ENCODE peak calls at places on chromosomes 7 and 10, in ten cellular contexts. One of them, this sample, is unnamed.

GRCh38 chr7:55437375-55437774 is 72.2 kb downstream of the LANCL2 start:
- DNase-seq in myocyte: no peak
- DNase-seq in lower lobe of right lung: no peak
- DNase-seq in neural progenitor cell: no peak
- DNase-seq in AML-193: no peak
- DNase-seq in left colon: no peak
- DNase-seq in iPS-NIHi11: no peak
- DNase-seq in erythroblast: no peak
- DNase-seq in Calu3: no peak
- DNase-seq in stimulated activated CD8-positive, alpha-beta memory T cell treated with anti-CD3 and anti-CD28 coated beads, Interleukin-15, amount 100 ng/mL, for 4 hours: no peak
- DNase-seq in this sample: no peak

GRCh38 chr7:14931511-14932215 is 29.1 kb upstream of the DGKB start:
- DNase-seq in myocyte: peak
- DNase-seq in lower lobe of right lung: no peak
- DNase-seq in neural progenitor cell: no peak
- DNase-seq in AML-193: no peak
- DNase-seq in Calu3: no peak
- DNase-seq in left colon: no peak
- DNase-seq in stimulated activated CD8-positive, alpha-beta memory T cell treated with anti-CD3 and anti-CD28 coated beads, Interleukin-15, amount 100 ng/mL, for 4 hours: no peak
- DNase-seq in iPS-NIHi11: no peak
- DNase-seq in erythroblast: no peak
- DNase-seq in this sample: no peak

GRCh38 chr10:11141571-11142091 is 124.0 kb downstream of the CELF2 start:
- DNase-seq in neural progenitor cell: no peak
- DNase-seq in AML-193: no peak
- DNase-seq in iPS-NIHi11: no peak
- DNase-seq in erythroblast: peak
- DNase-seq in Calu3: no peak
- DNase-seq in lower lobe of right lung: no peak
- DNase-seq in myocyte: no peak
- DNase-seq in stimulated activated CD8-positive, alpha-beta memory T cell treated with anti-CD3 and anti-CD28 coated beads, Interleukin-15, amount 100 ng/mL, for 4 hours: no peak
- DNase-seq in left colon: peak
- DNase-seq in this sample: no peak

GRCh38 chr7:57876-58275 is 134.5 kb upstream of the FAM20C start:
- DNase-seq in left colon: no peak
- DNase-seq in AML-193: no peak
- DNase-seq in stimulated activated CD8-positive, alpha-beta memory T cell treated with anti-CD3 and anti-CD28 coated beads, Interleukin-15, amount 100 ng/mL, for 4 hours: no peak
- DNase-seq in Calu3: no peak
- DNase-seq in neural progenitor cell: no peak
- DNase-seq in iPS-NIHi11: no peak
- DNase-seq in myocyte: no peak
- DNase-seq in lower lobe of right lung: peak
- DNase-seq in erythroblast: no peak
- DNase-seq in this sample: no peak

GRCh38 chr7:130560972-130561371 is 69.1 kb downstream of the MEST start:
- DNase-seq in neural progenitor cell: no peak
- DNase-seq in left colon: no peak
- DNase-seq in iPS-NIHi11: peak
- DNase-seq in stimulated activated CD8-positive, alpha-beta memory T cell treated with anti-CD3 and anti-CD28 coated beads, Interleukin-15, amount 100 ng/mL, for 4 hours: no peak
- DNase-seq in myocyte: peak
- DNase-seq in erythroblast: peak
- DNase-seq in lower lobe of right lung: no peak
- DNase-seq in Calu3: peak
- DNase-seq in AML-193: peak
- DNase-seq in this sample: peak

GRCh38 chr7:86867163-86867762 is 192.2 kb downstream of the ELAPOR2 start:
- DNase-seq in left colon: no peak
- DNase-seq in AML-193: no peak
- DNase-seq in erythroblast: no peak
- DNase-seq in iPS-NIHi11: no peak
- DNase-seq in stimulated activated CD8-positive, alpha-beta memory T cell treated with anti-CD3 and anti-CD28 coated beads, Interleukin-15, amount 100 ng/mL, for 4 hours: no peak
- DNase-seq in myocyte: no peak
- DNase-seq in neural progenitor cell: peak
- DNase-seq in Calu3: no peak
- DNase-seq in lower lobe of right lung: no peak
- DNase-seq in this sample: no peak

GRCh38 chr7:97126483-97127171 is 9.1 kb downstream of the SDHAF3 start:
- DNase-seq in stimulated activated CD8-positive, alpha-beta memory T cell treated with anti-CD3 and anti-CD28 coated beads, Interleukin-15, amount 100 ng/mL, for 4 hours: no peak
- DNase-seq in left colon: no peak
- DNase-seq in erythroblast: no peak
- DNase-seq in myocyte: peak
- DNase-seq in AML-193: no peak
- DNase-seq in iPS-NIHi11: peak
- DNase-seq in lower lobe of right lung: no peak
- DNase-seq in neural progenitor cell: peak
- DNase-seq in Calu3: no peak
- DNase-seq in this sample: no peak

GRCh38 chr10:125283191-125283590 is 122.8 kb upstream of the CTBP2 start:
- DNase-seq in Calu3: no peak
- DNase-seq in lower lobe of right lung: no peak
- DNase-seq in neural progenitor cell: peak
- DNase-seq in stimulated activated CD8-positive, alpha-beta memory T cell treated with anti-CD3 and anti-CD28 coated beads, Interleukin-15, amount 100 ng/mL, for 4 hours: no peak
- DNase-seq in left colon: peak
- DNase-seq in AML-193: no peak
- DNase-seq in myocyte: no peak
- DNase-seq in iPS-NIHi11: peak
- DNase-seq in erythroblast: no peak
- DNase-seq in this sample: no peak

GRCh38 chr7:41584746-41585145 is 118.1 kb downstream of the INHBA start:
- DNase-seq in lower lobe of right lung: no peak
- DNase-seq in myocyte: no peak
- DNase-seq in left colon: no peak
- DNase-seq in AML-193: no peak
- DNase-seq in erythroblast: no peak
- DNase-seq in stimulated activated CD8-positive, alpha-beta memory T cell treated with anti-CD3 and anti-CD28 coated beads, Interleukin-15, amount 100 ng/mL, for 4 hours: no peak
- DNase-seq in Calu3: no peak
- DNase-seq in iPS-NIHi11: no peak
- DNase-seq in neural progenitor cell: no peak
- DNase-seq in this sample: no peak

GRCh38 chr10:71661942-71662341 is 57.6 kb downstream of the C10orf105 start:
- DNase-seq in left colon: no peak
- DNase-seq in myocyte: no peak
- DNase-seq in AML-193: no peak
- DNase-seq in neural progenitor cell: no peak
- DNase-seq in iPS-NIHi11: no peak
- DNase-seq in stimulated activated CD8-positive, alpha-beta memory T cell treated with anti-CD3 and anti-CD28 coated beads, Interleukin-15, amount 100 ng/mL, for 4 hours: no peak
- DNase-seq in lower lobe of right lung: no peak
- DNase-seq in erythroblast: no peak
- DNase-seq in Calu3: no peak
- DNase-seq in this sample: no peak

GRCh38 chr10:75401569-75402485 is at the start of gene ZNF503:
- DNase-seq in iPS-NIHi11: peak
- DNase-seq in Calu3: peak
- DNase-seq in stimulated activated CD8-positive, alpha-beta memory T cell treated with anti-CD3 and anti-CD28 coated beads, Interleukin-15, amount 100 ng/mL, for 4 hours: no peak
- DNase-seq in left colon: peak
- DNase-seq in neural progenitor cell: peak
- DNase-seq in myocyte: peak
- DNase-seq in erythroblast: peak
- DNase-seq in AML-193: no peak
- DNase-seq in lower lobe of right lung: peak
- DNase-seq in this sample: peak

GRCh38 chr10:112775892-112776679 is 174.0 kb upstream of the TCF7L2 start:
- DNase-seq in lower lobe of right lung: no peak
- DNase-seq in stimulated activated CD8-positive, alpha-beta memory T cell treated with anti-CD3 and anti-CD28 coated beads, Interleukin-15, amount 100 ng/mL, for 4 hours: no peak
- DNase-seq in erythroblast: no peak
- DNase-seq in AML-193: no peak
- DNase-seq in Calu3: peak
- DNase-seq in neural progenitor cell: no peak
- DNase-seq in left colon: no peak
- DNase-seq in myocyte: peak
- DNase-seq in iPS-NIHi11: no peak
- DNase-seq in this sample: no peak

GRCh38 chr10:92544296-92544695 is 29.6 kb downstream of the IDE start:
- DNase-seq in Calu3: no peak
- DNase-seq in lower lobe of right lung: no peak
- DNase-seq in iPS-NIHi11: peak
- DNase-seq in AML-193: peak
- DNase-seq in erythroblast: no peak
- DNase-seq in myocyte: peak
- DNase-seq in stimulated activated CD8-positive, alpha-beta memory T cell treated with anti-CD3 and anti-CD28 coated beads, Interleukin-15, amount 100 ng/mL, for 4 hours: no peak
- DNase-seq in left colon: no peak
- DNase-seq in neural progenitor cell: no peak
- DNase-seq in this sample: no peak

GRCh38 chr10:78505657-78506056 is 472.0 kb downstream of the RPS24 start:
- DNase-seq in AML-193: no peak
- DNase-seq in stimulated activated CD8-positive, alpha-beta memory T cell treated with anti-CD3 and anti-CD28 coated beads, Interleukin-15, amount 100 ng/mL, for 4 hours: no peak
- DNase-seq in iPS-NIHi11: no peak
- DNase-seq in myocyte: no peak
- DNase-seq in Calu3: no peak
- DNase-seq in neural progenitor cell: no peak
- DNase-seq in lower lobe of right lung: no peak
- DNase-seq in erythroblast: no peak
- DNase-seq in left colon: no peak
- DNase-seq in this sample: no peak